ENCODE peak calls at places on chromosomes 2 and 18, in eight cellular contexts. One of them, this sample, is unnamed.

GRCh38 chr18:9068346-9068745 is 34.2 kb upstream of the NDUFV2 start:
- DNase-seq in A549: no peak
- DNase-seq in hepatocyte: peak; percentile 52
- DNase-seq in cardiac fibroblast: no peak
- DNase-seq in dorsolateral prefrontal cortex: no peak
- DNase-seq in adrenal gland: no peak
- DNase-seq in choroid plexus epithelial cell: no peak
- DNase-seq in BJ: no peak
- DNase-seq in this sample: no peak

GRCh38 chr2:127574656-127575055 is 39.2 kb downstream of the MYO7B start:
- DNase-seq in A549: no peak
- DNase-seq in hepatocyte: no peak
- DNase-seq in cardiac fibroblast: no peak
- DNase-seq in dorsolateral prefrontal cortex: no peak
- DNase-seq in adrenal gland: no peak
- DNase-seq in choroid plexus epithelial cell: no peak
- DNase-seq in BJ: no peak
- DNase-seq in this sample: no peak

GRCh38 chr2:8115966-8116365 is 565.9 kb upstream of the ID2 start:
- DNase-seq in A549: no peak
- DNase-seq in hepatocyte: no peak
- DNase-seq in cardiac fibroblast: no peak
- DNase-seq in dorsolateral prefrontal cortex: no peak
- DNase-seq in adrenal gland: no peak
- DNase-seq in choroid plexus epithelial cell: no peak
- DNase-seq in BJ: no peak
- DNase-seq in this sample: no peak

GRCh38 chr2:29528891-29529520 is 392.4 kb downstream of the ALK start:
- DNase-seq in A549: no peak
- DNase-seq in hepatocyte: peak; percentile 53
- DNase-seq in cardiac fibroblast: peak; percentile 42
- DNase-seq in dorsolateral prefrontal cortex: peak; percentile 60
- DNase-seq in adrenal gland: peak; percentile 16
- DNase-seq in choroid plexus epithelial cell: peak; percentile 56
- DNase-seq in BJ: peak; percentile 55
- DNase-seq in this sample: peak; percentile 66

GRCh38 chr2:53475320-53475719 is 292.3 kb upstream of the CHAC2 start:
- DNase-seq in A549: no peak
- DNase-seq in hepatocyte: no peak
- DNase-seq in cardiac fibroblast: no peak
- DNase-seq in dorsolateral prefrontal cortex: no peak
- DNase-seq in adrenal gland: no peak
- DNase-seq in choroid plexus epithelial cell: peak; percentile 1
- DNase-seq in BJ: peak; percentile 13
- DNase-seq in this sample: peak; percentile 63

GRCh38 chr2:119005565-119005964 is 63.6 kb downstream of the MARCO start:
- DNase-seq in A549: no peak
- DNase-seq in hepatocyte: no peak
- DNase-seq in cardiac fibroblast: no peak
- DNase-seq in dorsolateral prefrontal cortex: no peak
- DNase-seq in adrenal gland: no peak
- DNase-seq in choroid plexus epithelial cell: no peak
- DNase-seq in BJ: no peak
- DNase-seq in this sample: no peak

GRCh38 chr18:75904416-75904815 is 476.9 kb upstream of the SMIM21 start:
- DNase-seq in A549: no peak
- DNase-seq in hepatocyte: no peak
- DNase-seq in cardiac fibroblast: no peak
- DNase-seq in dorsolateral prefrontal cortex: no peak
- DNase-seq in adrenal gland: no peak
- DNase-seq in choroid plexus epithelial cell: no peak
- DNase-seq in BJ: no peak
- DNase-seq in this sample: no peak

GRCh38 chr2:239668042-239668441 is 267.2 kb upstream of the HDAC4 start:
- DNase-seq in A549: no peak
- DNase-seq in hepatocyte: no peak
- DNase-seq in cardiac fibroblast: no peak
- DNase-seq in dorsolateral prefrontal cortex: no peak
- DNase-seq in adrenal gland: no peak
- DNase-seq in choroid plexus epithelial cell: no peak
- DNase-seq in BJ: no peak
- DNase-seq in this sample: no peak

GRCh38 chr2:44805391-44805790 is 136.1 kb upstream of the SIX3 start:
- DNase-seq in A549: no peak
- DNase-seq in hepatocyte: no peak
- DNase-seq in cardiac fibroblast: no peak
- DNase-seq in dorsolateral prefrontal cortex: no peak
- DNase-seq in adrenal gland: no peak
- DNase-seq in choroid plexus epithelial cell: no peak
- DNase-seq in BJ: no peak
- DNase-seq in this sample: no peak

GRCh38 chr18:78240867-78241266 is 738.8 kb upstream of the SALL3 start:
- DNase-seq in A549: no peak
- DNase-seq in hepatocyte: no peak
- DNase-seq in cardiac fibroblast: no peak
- DNase-seq in dorsolateral prefrontal cortex: no peak
- DNase-seq in adrenal gland: no peak
- DNase-seq in choroid plexus epithelial cell: no peak
- DNase-seq in BJ: no peak
- DNase-seq in this sample: no peak

GRCh38 chr2:169035887-169036286 is 4.8 kb upstream of the ABCB11 start:
- DNase-seq in A549: no peak
- DNase-seq in hepatocyte: no peak
- DNase-seq in cardiac fibroblast: no peak
- DNase-seq in dorsolateral prefrontal cortex: no peak
- DNase-seq in adrenal gland: no peak
- DNase-seq in choroid plexus epithelial cell: no peak
- DNase-seq in BJ: no peak
- DNase-seq in this sample: no peak

GRCh38 chr2:145615626-145616025 is 1095.7 kb upstream of the ZEB2 start:
- DNase-seq in A549: no peak
- DNase-seq in hepatocyte: no peak
- DNase-seq in cardiac fibroblast: no peak
- DNase-seq in dorsolateral prefrontal cortex: no peak
- DNase-seq in adrenal gland: no peak
- DNase-seq in choroid plexus epithelial cell: no peak
- DNase-seq in BJ: no peak
- DNase-seq in this sample: no peak

GRCh38 chr18:77145364-77145901 is 12.8 kb upstream of the MBP start:
- DNase-seq in A549: no peak
- DNase-seq in hepatocyte: no peak
- DNase-seq in cardiac fibroblast: no peak
- DNase-seq in dorsolateral prefrontal cortex: no peak
- DNase-seq in adrenal gland: no peak
- DNase-seq in choroid plexus epithelial cell: no peak
- DNase-seq in BJ: no peak
- DNase-seq in this sample: no peak

GRCh38 chr2:1550658-1551316 is 137.5 kb downstream of the TPO start:
- DNase-seq in A549: peak; percentile 75
- DNase-seq in hepatocyte: peak; percentile 87
- DNase-seq in cardiac fibroblast: peak; percentile 52
- DNase-seq in dorsolateral prefrontal cortex: peak; percentile 64
- DNase-seq in adrenal gland: peak; percentile 63
- DNase-seq in choroid plexus epithelial cell: peak; percentile 50
- DNase-seq in BJ: no peak
- DNase-seq in this sample: peak; percentile 72

GRCh38 chr18:65567372-65567771 is 183.4 kb upstream of the CDH7 start:
- DNase-seq in A549: no peak
- DNase-seq in hepatocyte: peak; percentile 40
- DNase-seq in cardiac fibroblast: no peak
- DNase-seq in dorsolateral prefrontal cortex: no peak
- DNase-seq in adrenal gland: no peak
- DNase-seq in choroid plexus epithelial cell: peak; percentile 1
- DNase-seq in BJ: no peak
- DNase-seq in this sample: peak; percentile 2

GRCh38 chr2:232632904-232633412 is 446 bp upstream of the EFHD1 start:
- DNase-seq in A549: peak; percentile 24
- DNase-seq in hepatocyte: peak; percentile 46
- DNase-seq in cardiac fibroblast: no peak
- DNase-seq in dorsolateral prefrontal cortex: peak; percentile 76
- DNase-seq in adrenal gland: no peak
- DNase-seq in choroid plexus epithelial cell: peak; percentile 6
- DNase-seq in BJ: peak; percentile 35
- DNase-seq in this sample: peak; percentile 63

GRCh38 chr2:8416172-8416571 is 265.7 kb upstream of the ID2 start:
- DNase-seq in A549: no peak
- DNase-seq in hepatocyte: no peak
- DNase-seq in cardiac fibroblast: no peak
- DNase-seq in dorsolateral prefrontal cortex: no peak
- DNase-seq in adrenal gland: no peak
- DNase-seq in choroid plexus epithelial cell: no peak
- DNase-seq in BJ: no peak
- DNase-seq in this sample: no peak

GRCh38 chr2:68368657-68369339 is 3.7 kb downstream of the PLEK start:
- DNase-seq in A549: no peak
- DNase-seq in hepatocyte: peak; percentile 58
- DNase-seq in cardiac fibroblast: peak; percentile 53
- DNase-seq in dorsolateral prefrontal cortex: peak; percentile 72
- DNase-seq in adrenal gland: no peak
- DNase-seq in choroid plexus epithelial cell: peak; percentile 45
- DNase-seq in BJ: peak; percentile 21
- DNase-seq in this sample: no peak

GRCh38 chr2:106983305-106983704 is 97.3 kb upstream of the ST6GAL2 start:
- DNase-seq in A549: no peak
- DNase-seq in hepatocyte: no peak
- DNase-seq in cardiac fibroblast: no peak
- DNase-seq in dorsolateral prefrontal cortex: no peak
- DNase-seq in adrenal gland: no peak
- DNase-seq in choroid plexus epithelial cell: peak; percentile 68
- DNase-seq in BJ: no peak
- DNase-seq in this sample: peak; percentile 51

GRCh38 chr2:71460595-71461303 is 7.4 kb downstream of the DYSF start:
- DNase-seq in A549: peak; percentile 60
- DNase-seq in hepatocyte: no peak
- DNase-seq in cardiac fibroblast: no peak
- DNase-seq in dorsolateral prefrontal cortex: no peak
- DNase-seq in adrenal gland: no peak
- DNase-seq in choroid plexus epithelial cell: peak; percentile 58
- DNase-seq in BJ: no peak
- DNase-seq in this sample: no peak

GRCh38 chr2:217387776-217388381 is 528.0 kb upstream of the TNP1 start:
- DNase-seq in A549: peak; percentile 11
- DNase-seq in hepatocyte: no peak
- DNase-seq in cardiac fibroblast: peak; percentile 18
- DNase-seq in dorsolateral prefrontal cortex: no peak
- DNase-seq in adrenal gland: peak; percentile 37
- DNase-seq in choroid plexus epithelial cell: peak; percentile 31
- DNase-seq in BJ: no peak
- DNase-seq in this sample: no peak

GRCh38 chr2:20242727-20243377 is 17.9 kb upstream of the SDC1 start:
- DNase-seq in A549: no peak
- DNase-seq in hepatocyte: no peak
- DNase-seq in cardiac fibroblast: no peak
- DNase-seq in dorsolateral prefrontal cortex: no peak
- DNase-seq in adrenal gland: no peak
- DNase-seq in choroid plexus epithelial cell: no peak
- DNase-seq in BJ: no peak
- DNase-seq in this sample: no peak

GRCh38 chr2:231941673-231942072 is 15.5 kb upstream of the NPPC start:
- DNase-seq in A549: no peak
- DNase-seq in hepatocyte: no peak
- DNase-seq in cardiac fibroblast: no peak
- DNase-seq in dorsolateral prefrontal cortex: no peak
- DNase-seq in adrenal gland: no peak
- DNase-seq in choroid plexus epithelial cell: no peak
- DNase-seq in BJ: no peak
- DNase-seq in this sample: no peak

GRCh38 chr2:105406221-105406620 is 7.4 kb upstream of the FHL2 start:
- DNase-seq in A549: no peak
- DNase-seq in hepatocyte: no peak
- DNase-seq in cardiac fibroblast: peak; percentile 70
- DNase-seq in dorsolateral prefrontal cortex: no peak
- DNase-seq in adrenal gland: peak; percentile 86
- DNase-seq in choroid plexus epithelial cell: peak; percentile 66
- DNase-seq in BJ: no peak
- DNase-seq in this sample: no peak

GRCh38 chr2:231545105-231545902 is 15.1 kb upstream of the NMUR1 start:
- DNase-seq in A549: no peak
- DNase-seq in hepatocyte: no peak
- DNase-seq in cardiac fibroblast: peak; percentile 78
- DNase-seq in dorsolateral prefrontal cortex: no peak
- DNase-seq in adrenal gland: peak; percentile 37
- DNase-seq in choroid plexus epithelial cell: peak; percentile 89
- DNase-seq in BJ: no peak
- DNase-seq in this sample: no peak

GRCh38 chr18:49250819-49251388 is 209.5 kb downstream of the DYM start:
- DNase-seq in A549: no peak
- DNase-seq in hepatocyte: peak; percentile 34
- DNase-seq in cardiac fibroblast: peak; percentile 62
- DNase-seq in dorsolateral prefrontal cortex: no peak
- DNase-seq in adrenal gland: peak; percentile 2
- DNase-seq in choroid plexus epithelial cell: peak; percentile 63
- DNase-seq in BJ: no peak
- DNase-seq in this sample: peak; percentile 52

GRCh38 chr2:28610583-28611201 is 114.8 kb downstream of the PLB1 start:
- DNase-seq in A549: peak; percentile 95
- DNase-seq in hepatocyte: peak; percentile 76
- DNase-seq in cardiac fibroblast: peak; percentile 71
- DNase-seq in dorsolateral prefrontal cortex: no peak
- DNase-seq in adrenal gland: peak; percentile 92
- DNase-seq in choroid plexus epithelial cell: peak; percentile 90
- DNase-seq in BJ: no peak
- DNase-seq in this sample: peak; percentile 88

GRCh38 chr2:47017541-47017940 is 101.9 kb upstream of the MCFD2 start:
- DNase-seq in A549: no peak
- DNase-seq in hepatocyte: no peak
- DNase-seq in cardiac fibroblast: no peak
- DNase-seq in dorsolateral prefrontal cortex: no peak
- DNase-seq in adrenal gland: no peak
- DNase-seq in choroid plexus epithelial cell: no peak
- DNase-seq in BJ: no peak
- DNase-seq in this sample: no peak
- TF ChIP-seq CTCF in A549: no peak
- TF ChIP-seq CTCF in hepatocyte: no peak
- TF ChIP-seq CTCF in cardiac fibroblast: no peak
- TF ChIP-seq CTCF in dorsolateral prefrontal cortex: no peak
- TF ChIP-seq CTCF in adrenal gland: no peak
- TF ChIP-seq CTCF in choroid plexus epithelial cell: no peak
- TF ChIP-seq CTCF in BJ: no peak
- TF ChIP-seq CTCF in this sample: no peak

GRCh38 chr2:84888401-84889276 is 7.8 kb upstream of the TRABD2A start:
- DNase-seq in A549: no peak
- DNase-seq in hepatocyte: peak; percentile 49
- DNase-seq in cardiac fibroblast: peak; percentile 66
- DNase-seq in dorsolateral prefrontal cortex: no peak
- DNase-seq in adrenal gland: peak; percentile 62
- DNase-seq in choroid plexus epithelial cell: peak; percentile 82
- DNase-seq in BJ: no peak
- DNase-seq in this sample: no peak
- H3K4me3 ChIP-seq in A549: no peak overlapping the region
- H3K4me3 ChIP-seq in hepatocyte: no peak overlapping the region
- H3K4me3 ChIP-seq in cardiac fibroblast: peak overlapping the region; percentile 9
- H3K4me3 ChIP-seq in dorsolateral prefrontal cortex: no peak overlapping the region
- H3K4me3 ChIP-seq in adrenal gland: no peak overlapping the region
- H3K4me3 ChIP-seq in choroid plexus epithelial cell: no peak overlapping the region
- H3K4me3 ChIP-seq in BJ: no peak overlapping the region
- H3K4me3 ChIP-seq in this sample: peak overlapping the region; percentile 32

GRCh38 chr18:54269924-54270844 is 867 bp downstream of the POLI start:
- DNase-seq in A549: peak; percentile 30
- DNase-seq in hepatocyte: peak; percentile 57
- DNase-seq in cardiac fibroblast: peak; percentile 64
- DNase-seq in dorsolateral prefrontal cortex: peak; percentile 39
- DNase-seq in adrenal gland: peak; percentile 68
- DNase-seq in choroid plexus epithelial cell: peak; percentile 68
- DNase-seq in BJ: no peak
- DNase-seq in this sample: peak; percentile 54
- TF ChIP-seq CTCF in A549: peak; percentile 44
- TF ChIP-seq CTCF in hepatocyte: peak; percentile 57
- TF ChIP-seq CTCF in cardiac fibroblast: peak; percentile 52
- TF ChIP-seq CTCF in dorsolateral prefrontal cortex: no peak
- TF ChIP-seq CTCF in adrenal gland: peak; percentile 45
- TF ChIP-seq CTCF in choroid plexus epithelial cell: peak; percentile 66
- TF ChIP-seq CTCF in BJ: peak; percentile 56
- TF ChIP-seq CTCF in this sample: peak; percentile 39

GRCh38 chr18:47461977-47462376 is 210.5 kb upstream of the SKOR2 start:
- DNase-seq in A549: no peak
- DNase-seq in hepatocyte: no peak
- DNase-seq in cardiac fibroblast: no peak
- DNase-seq in dorsolateral prefrontal cortex: no peak
- DNase-seq in adrenal gland: no peak
- DNase-seq in choroid plexus epithelial cell: no peak
- DNase-seq in BJ: no peak
- DNase-seq in this sample: no peak
- H3K4me3 ChIP-seq in A549: no peak overlapping the region
- H3K4me3 ChIP-seq in hepatocyte: no peak overlapping the region
- H3K4me3 ChIP-seq in cardiac fibroblast: no peak overlapping the region
- H3K4me3 ChIP-seq in dorsolateral prefrontal cortex: no peak overlapping the region
- H3K4me3 ChIP-seq in adrenal gland: no peak overlapping the region
- H3K4me3 ChIP-seq in choroid plexus epithelial cell: no peak overlapping the region
- H3K4me3 ChIP-seq in BJ: no peak overlapping the region
- H3K4me3 ChIP-seq in this sample: no peak overlapping the region

This sample was measured in foreskin fibroblast.